ENCODE peak calls at places on chromosomes 7 and 10, in five cellular contexts. One of them, this sample, is unnamed.

GRCh38 chr10:11642558-11642957 is 31.1 kb upstream of the USP6NL start:
- DNase-seq in mammary epithelial cell: no peak
- DNase-seq in PC-9: no peak
- DNase-seq in hepatocyte: no peak
- DNase-seq in GM23248: no peak
- DNase-seq in this sample: no peak

GRCh38 chr7:2082357-2083038 is 150.2 kb downstream of the MAD1L1 start:
- DNase-seq in GM23248: peak
- DNase-seq in PC-9: no peak
- DNase-seq in hepatocyte: peak
- DNase-seq in mammary epithelial cell: no peak
- DNase-seq in this sample: no peak

GRCh38 chr10:20748551-20748950 is 148.6 kb downstream of the NEBL start:
- DNase-seq in hepatocyte: no peak
- DNase-seq in mammary epithelial cell: no peak
- DNase-seq in PC-9: no peak
- DNase-seq in GM23248: no peak
- DNase-seq in this sample: no peak

GRCh38 chr7:158842486-158842885 is 13.2 kb upstream of the ESYT2 start:
- DNase-seq in mammary epithelial cell: no peak
- DNase-seq in PC-9: no peak
- DNase-seq in hepatocyte: no peak
- DNase-seq in GM23248: no peak
- DNase-seq in this sample: no peak

GRCh38 chr10:119762035-119762434 is 36.2 kb downstream of the INPP5F start:
- DNase-seq in PC-9: no peak
- DNase-seq in hepatocyte: no peak
- DNase-seq in GM23248: no peak
- DNase-seq in mammary epithelial cell: no peak
- DNase-seq in this sample: no peak

GRCh38 chr10:624605-625334 is 64.7 kb downstream of the DIP2C start:
- DNase-seq in mammary epithelial cell: peak
- DNase-seq in GM23248: peak
- DNase-seq in hepatocyte: peak
- DNase-seq in PC-9: peak
- DNase-seq in this sample: peak

GRCh38 chr10:109962247-109962646 is 38.9 kb upstream of the XPNPEP1 start:
- DNase-seq in hepatocyte: no peak
- DNase-seq in PC-9: no peak
- DNase-seq in mammary epithelial cell: no peak
- DNase-seq in GM23248: peak
- DNase-seq in this sample: no peak

GRCh38 chr7:37337522-37337921 is 111.1 kb downstream of the ELMO1 start:
- DNase-seq in PC-9: no peak
- DNase-seq in hepatocyte: no peak
- DNase-seq in mammary epithelial cell: no peak
- DNase-seq in GM23248: no peak
- DNase-seq in this sample: no peak

GRCh38 chr7:2381227-2381626 is 22.2 kb upstream of the CHST12 start:
- DNase-seq in mammary epithelial cell: no peak
- DNase-seq in GM23248: no peak
- DNase-seq in PC-9: no peak
- DNase-seq in hepatocyte: no peak
- DNase-seq in this sample: no peak

GRCh38 chr10:122327237-122328206 is 47.0 kb upstream of the PLEKHA1 start:
- DNase-seq in PC-9: no peak
- DNase-seq in GM23248: no peak
- DNase-seq in hepatocyte: no peak
- DNase-seq in mammary epithelial cell: no peak
- DNase-seq in this sample: no peak

GRCh38 chr10:132539431-132539839 is 1.8 kb downstream of the INPP5A start:
- DNase-seq in mammary epithelial cell: no peak
- DNase-seq in GM23248: peak
- DNase-seq in PC-9: no peak
- DNase-seq in hepatocyte: no peak
- DNase-seq in this sample: no peak

GRCh38 chr10:97325754-97326153 is 6.7 kb downstream of the FRAT1 start:
- DNase-seq in hepatocyte: no peak
- DNase-seq in PC-9: no peak
- DNase-seq in GM23248: no peak
- DNase-seq in mammary epithelial cell: no peak
- DNase-seq in this sample: no peak

GRCh38 chr7:107384025-107384424 is 85.8 kb upstream of the GPR22 start:
- DNase-seq in mammary epithelial cell: no peak
- DNase-seq in PC-9: no peak
- DNase-seq in hepatocyte: no peak
- DNase-seq in GM23248: no peak
- DNase-seq in this sample: no peak

GRCh38 chr7:920351-921070 is 34.0 kb downstream of the ADAP1 start:
- DNase-seq in PC-9: peak
- DNase-seq in mammary epithelial cell: no peak
- DNase-seq in hepatocyte: no peak
- DNase-seq in GM23248: no peak
- DNase-seq in this sample: no peak

GRCh38 chr7:79227035-79227434 is 226.4 kb downstream of the MAGI2 start:
- DNase-seq in hepatocyte: no peak
- DNase-seq in PC-9: no peak
- DNase-seq in mammary epithelial cell: no peak
- DNase-seq in GM23248: peak
- DNase-seq in this sample: no peak

GRCh38 chr7:117472335-117472734 is 7.5 kb upstream of the CFTR start:
- DNase-seq in hepatocyte: no peak
- DNase-seq in mammary epithelial cell: no peak
- DNase-seq in PC-9: no peak
- DNase-seq in GM23248: no peak
- DNase-seq in this sample: no peak

GRCh38 chr7:138161600-138162081 is 85.4 kb downstream of the AKR1D1 start:
- DNase-seq in GM23248: peak
- DNase-seq in PC-9: peak
- DNase-seq in hepatocyte: peak
- DNase-seq in mammary epithelial cell: peak
- DNase-seq in this sample: peak
- H3K4me2 ChIP-seq in GM23248: no peak
- H3K4me2 ChIP-seq in PC-9: peak
- H3K4me2 ChIP-seq in hepatocyte: peak
- H3K4me2 ChIP-seq in mammary epithelial cell: no peak
- H3K4me2 ChIP-seq in this sample: no peak

GRCh38 chr10:51425431-51425830 is 274.0 kb downstream of the CSTF2T start:
- DNase-seq in mammary epithelial cell: no peak
- DNase-seq in hepatocyte: no peak
- DNase-seq in GM23248: peak
- DNase-seq in PC-9: no peak
- DNase-seq in this sample: peak
- H3K4me2 ChIP-seq in mammary epithelial cell: no peak
- H3K4me2 ChIP-seq in hepatocyte: no peak
- H3K4me2 ChIP-seq in GM23248: no peak
- H3K4me2 ChIP-seq in PC-9: no peak
- H3K4me2 ChIP-seq in this sample: peak

GRCh38 chr7:16804674-16805439 is at the start of gene AGR2:
- DNase-seq in GM23248: no peak
- DNase-seq in hepatocyte: peak
- DNase-seq in PC-9: peak
- DNase-seq in mammary epithelial cell: peak
- DNase-seq in this sample: no peak

GRCh38 chr7:16801111-16801542 is 3.7 kb downstream of the AGR2 start:
- DNase-seq in mammary epithelial cell: peak
- DNase-seq in GM23248: peak
- DNase-seq in PC-9: peak
- DNase-seq in hepatocyte: peak
- DNase-seq in this sample: peak

GRCh38 chr7:16801579-16801978 is 3.2 kb downstream of the AGR2 start:
- DNase-seq in GM23248: no peak
- DNase-seq in hepatocyte: no peak
- DNase-seq in PC-9: no peak
- DNase-seq in mammary epithelial cell: no peak
- DNase-seq in this sample: no peak

GRCh38 chr7:16803881-16804673 is 722 bp downstream of the AGR2 start:
- DNase-seq in hepatocyte: no peak
- DNase-seq in mammary epithelial cell: no peak
- DNase-seq in GM23248: no peak
- DNase-seq in PC-9: no peak
- DNase-seq in this sample: no peak
- H3K4me2 ChIP-seq in hepatocyte: peak
- H3K4me2 ChIP-seq in mammary epithelial cell: peak
- H3K4me2 ChIP-seq in GM23248: no peak
- H3K4me2 ChIP-seq in PC-9: peak
- H3K4me2 ChIP-seq in this sample: no peak

GRCh38 chr10:71717756-71718065 is 1.9 kb downstream of the C10orf105 start:
- DNase-seq in hepatocyte: no peak
- DNase-seq in mammary epithelial cell: no peak
- DNase-seq in GM23248: no peak
- DNase-seq in PC-9: no peak
- DNase-seq in this sample: no peak

GRCh38 chr10:71719464-71720303 is at the start of gene C10orf105:
- DNase-seq in mammary epithelial cell: no peak
- DNase-seq in PC-9: no peak
- DNase-seq in GM23248: no peak
- DNase-seq in hepatocyte: no peak
- DNase-seq in this sample: peak

GRCh38 chr10:71718165-71718678 is 1.4 kb downstream of the C10orf105 start:
- DNase-seq in GM23248: no peak
- DNase-seq in mammary epithelial cell: no peak
- DNase-seq in PC-9: no peak
- DNase-seq in hepatocyte: no peak
- DNase-seq in this sample: no peak

GRCh38 chr10:71720304-71720672 is 710 bp upstream of the C10orf105 start:
- DNase-seq in PC-9: no peak
- DNase-seq in GM23248: no peak
- DNase-seq in mammary epithelial cell: no peak
- DNase-seq in hepatocyte: no peak
- DNase-seq in this sample: no peak

GRCh38 chr10:71719042-71719441 is 536 bp downstream of the C10orf105 start:
- DNase-seq in PC-9: no peak
- DNase-seq in GM23248: peak
- DNase-seq in mammary epithelial cell: no peak
- DNase-seq in hepatocyte: no peak
- DNase-seq in this sample: no peak
- H3K4me2 ChIP-seq in PC-9: no peak
- H3K4me2 ChIP-seq in GM23248: no peak
- H3K4me2 ChIP-seq in mammary epithelial cell: no peak
- H3K4me2 ChIP-seq in hepatocyte: no peak
- H3K4me2 ChIP-seq in this sample: peak

GRCh38 chr10:61974611-61975010 is 73.1 kb downstream of the ARID5B start:
- DNase-seq in GM23248: peak
- DNase-seq in hepatocyte: peak
- DNase-seq in mammary epithelial cell: no peak
- DNase-seq in PC-9: no peak
- DNase-seq in this sample: no peak
- H3K4me2 ChIP-seq in GM23248: peak
- H3K4me2 ChIP-seq in hepatocyte: peak
- H3K4me2 ChIP-seq in mammary epithelial cell: no peak
- H3K4me2 ChIP-seq in PC-9: peak
- H3K4me2 ChIP-seq in this sample: no peak

GRCh38 chr7:134197342-134197741 is 70.2 kb downstream of the LRGUK start:
- DNase-seq in GM23248: no peak
- DNase-seq in hepatocyte: no peak
- DNase-seq in PC-9: no peak
- DNase-seq in mammary epithelial cell: no peak
- DNase-seq in this sample: peak

GRCh38 chr7:134203186-134203889 is 76.2 kb downstream of the LRGUK start:
- DNase-seq in mammary epithelial cell: no peak
- DNase-seq in hepatocyte: no peak
- DNase-seq in GM23248: no peak
- DNase-seq in PC-9: no peak
- DNase-seq in this sample: no peak

GRCh38 chr7:134201569-134202261 is 74.6 kb downstream of the LRGUK start:
- DNase-seq in PC-9: no peak
- DNase-seq in hepatocyte: no peak
- DNase-seq in mammary epithelial cell: no peak
- DNase-seq in GM23248: no peak
- DNase-seq in this sample: no peak

GRCh38 chr7:134196439-134196838 is 69.3 kb downstream of the LRGUK start:
- DNase-seq in PC-9: no peak
- DNase-seq in mammary epithelial cell: no peak
- DNase-seq in hepatocyte: no peak
- DNase-seq in GM23248: no peak
- DNase-seq in this sample: no peak

DNA sequence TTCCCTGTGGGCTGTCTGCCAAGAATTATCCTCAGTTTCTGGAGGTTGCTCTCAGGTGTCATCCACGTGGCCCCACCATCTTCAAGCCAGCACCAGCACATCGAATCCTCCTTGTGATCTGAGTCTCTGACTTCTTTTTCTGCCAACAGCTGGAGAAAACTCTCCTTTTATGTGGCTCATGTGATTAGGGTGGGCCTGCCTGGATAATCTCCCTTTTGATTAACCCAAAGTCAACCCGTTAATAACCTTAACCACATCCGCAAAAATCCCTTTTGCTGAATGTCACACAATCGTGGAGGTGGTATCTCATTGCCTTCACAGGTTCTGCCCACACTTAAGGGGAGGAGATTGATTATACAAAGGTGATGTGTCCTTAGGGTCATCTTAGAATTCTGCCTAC is 73.8 kb downstream of the LRGUK start:
- DNase-seq in PC-9: no peak
- DNase-seq in hepatocyte: no peak
- DNase-seq in mammary epithelial cell: no peak
- DNase-seq in GM23248: no peak
- DNase-seq in this sample: no peak
- H3K4me2 ChIP-seq in PC-9: no peak
- H3K4me2 ChIP-seq in hepatocyte: no peak
- H3K4me2 ChIP-seq in mammary epithelial cell: no peak
- H3K4me2 ChIP-seq in GM23248: no peak
- H3K4me2 ChIP-seq in this sample: no peak

This sample was measured in neural progenitor cell.